ENCODE peak calls at places on chromosome 3, in nine cellular contexts. Z, W, F, P, L, Q, B, G and Y are unnamed samples.

GRCh38 chr3:35950045-35950444 is 310.7 kb downstream of the ARPP21 start:
- DNase-seq in B (no peak), L (no peak), P (no peak), Q (no peak), Z (peak), F (no peak), W (no peak), G (no peak), Y (no peak)

GRCh38 chr3:124363451-124363850 is 366.8 kb upstream of the UMPS start:
- DNase-seq in Z (peak), F (no peak), B (peak), Q (peak), G (no peak), P (peak), W (no peak), L (no peak), Y (no peak)

GRCh38 chr3:3170998-3171397 is 8.5 kb downstream of the CRBN start:
- DNase-seq in Z (peak), F (no peak), P (no peak), L (no peak), G (no peak), W (no peak), B (no peak), Q (peak), Y (no peak)

GRCh38 chr3:52851348-52851747 is 16.5 kb upstream of the MUSTN1 start:
- DNase-seq in P (peak), B (no peak), G (peak), Z (peak), Q (peak), L (peak), W (no peak), F (peak), Y (no peak)

GRCh38 chr3:170997966-170998913 is 28.3 kb downstream of the SLC2A2 start:
- DNase-seq in W (no peak), L (no peak), P (no peak), Q (peak), G (no peak), B (no peak), F (no peak), Z (peak), Y (no peak)

GRCh38 chr3:171954644-171955365 is 84.6 kb upstream of the FNDC3B start:
- DNase-seq in Q (no peak), P (no peak), G (no peak), L (no peak), Z (no peak), W (no peak), B (peak), F (no peak), Y (no peak)

GRCh38 chr3:129654126-129654525 is 47.6 kb upstream of the PLXND1 start:
- DNase-seq in W (no peak), P (no peak), Q (peak), F (no peak), Z (peak), G (no peak), L (no peak), B (peak), Y (no peak)

GRCh38 chr3:113428581-113428980 is 12.7 kb downstream of the CFAP44 start:
- DNase-seq in G (no peak), P (no peak), L (no peak), F (no peak), Q (no peak), B (no peak), W (no peak), Z (no peak), Y (no peak)

GRCh38 chr3:127050733-127051132 is 67.8 kb downstream of the PLXNA1 start:
- DNase-seq in L (no peak), Z (no peak), P (no peak), W (no peak), F (no peak), B (no peak), Q (no peak), G (no peak), Y (no peak)
- TF ChIP-seq CTCF in L (no peak), Z (no peak), P (no peak), W (no peak), F (no peak), B (no peak), Q (no peak), G (no peak), Y (no peak)

DNA sequence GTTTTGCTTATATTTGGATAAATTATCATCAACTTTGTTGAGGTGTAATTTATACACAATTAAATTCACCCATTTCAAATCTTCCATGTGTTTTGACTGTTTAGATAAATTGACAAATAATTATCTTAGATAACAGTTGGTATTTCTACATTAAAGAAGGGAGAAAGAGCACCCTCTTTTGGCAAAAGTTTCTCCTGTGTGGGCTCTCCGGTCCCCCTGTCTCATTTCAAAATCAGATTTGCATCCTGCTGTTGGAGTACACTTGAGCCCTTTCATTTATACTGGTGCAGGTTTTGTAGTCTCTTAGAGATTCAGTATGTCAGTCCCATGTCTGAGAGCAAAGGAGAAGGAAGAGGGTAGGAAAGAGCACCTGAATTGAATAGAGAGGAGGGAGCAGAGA is 49.4 kb downstream of the NKIRAS1 start:
- DNase-seq in L (no peak), Z (no peak), G (no peak), P (no peak), W (no peak), F (no peak), Q (no peak), B (no peak), Y (no peak)
- TF ChIP-seq CTCF in L (peak), Z (peak), G (no peak), P (no peak), W (no peak), F (no peak), Q (no peak), B (peak), Y (no peak)

GRCh38 chr3:126548556-126549466 is 9.9 kb downstream of the C3orf22 start:
- DNase-seq in L (peak), P (no peak), W (peak), Z (no peak), F (peak), B (no peak), Q (no peak), G (no peak), Y (no peak)
- TF ChIP-seq CTCF in L (no peak), P (no peak), W (no peak), Z (no peak), F (no peak), B (no peak), Q (no peak), G (no peak), Y (no peak)

GRCh38 chr3:63450634-63451363 is 172.7 kb downstream of the SYNPR start:
- DNase-seq in Q (no peak), Z (no peak), G (no peak), B (no peak), F (no peak), L (no peak), P (no peak), W (no peak), Y (no peak)
- TF ChIP-seq CTCF in Q (no peak), Z (no peak), G (no peak), B (no peak), F (no peak), L (peak), P (no peak), W (no peak), Y (no peak)

DNA sequence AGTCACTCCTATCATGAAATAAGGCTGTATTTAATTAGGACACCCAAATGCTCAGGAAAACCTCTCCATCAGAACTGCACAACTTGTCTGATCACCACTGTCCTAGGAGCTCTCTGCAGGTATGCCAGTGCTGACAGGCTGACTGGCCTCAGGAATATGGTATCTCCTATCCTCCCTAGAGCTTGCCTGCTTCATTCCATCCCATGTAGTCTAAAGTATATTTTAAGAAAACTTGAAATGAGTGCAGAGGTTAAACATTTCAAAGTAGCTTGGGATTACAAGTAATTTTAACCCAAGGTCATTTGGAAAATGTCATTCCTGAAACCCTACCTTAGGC is 23.7 kb downstream of the FILIP1L start:
- DNase-seq in G (no peak), Q (no peak), W (no peak), Z (no peak), F (no peak), B (no peak), L (no peak), P (no peak), Y (no peak)
- TF ChIP-seq CTCF in G (no peak), Q (no peak), W (no peak), Z (no peak), F (no peak), B (no peak), L (no peak), P (no peak), Y (no peak)

GRCh38 chr3:157132341-157132740 is 27.6 kb downstream of the CCNL1 start:
- DNase-seq in Q (no peak), P (no peak), F (no peak), Z (peak), G (no peak), L (no peak), W (no peak), B (no peak), Y (no peak)
- TF ChIP-seq CTCF in Q (no peak), P (no peak), F (no peak), Z (peak), G (no peak), L (no peak), W (no peak), B (peak), Y (no peak)

GRCh38 chr3:39273119-39273518 is 6.7 kb downstream of the CX3CR1 start:
- DNase-seq in W (no peak), L (peak), B (no peak), P (no peak), Z (no peak), F (no peak), G (no peak), Q (no peak), Y (no peak)
- TF ChIP-seq CTCF in W (no peak), L (peak), B (peak), P (peak), Z (peak), F (no peak), G (no peak), Q (peak), Y (no peak)